ENCODE peak calls at places on chromosomes 6 and 20, in ten cellular contexts. One of them, this sample, is unnamed.

GRCh38 chr20:48656661-48657211 is 171.1 kb downstream of the PREX1 start:
- DNase-seq in astrocyte of the spinal cord: no peak
- DNase-seq in dermis microvascular lymphatic vessel endothelial cell: no peak
- DNase-seq in brain microvascular endothelial cell: no peak
- DNase-seq in mammary epithelial cell: no peak
- DNase-seq in HT1080: peak; percentile 45
- DNase-seq in frontal cortex: peak; percentile 70
- DNase-seq in AG10803: no peak
- DNase-seq in stimulated activated CD4-positive, alpha-beta T cell treated with anti-CD3 and anti-CD28 coated beads, Interleukin-1b, Interleukin-23, amount 100 ng/mL, for 24 hours: no peak
- DNase-seq in T-helper 22 cell: no peak
- DNase-seq in this sample: no peak

GRCh38 chr6:48397887-48398286 is 286.9 kb upstream of the PTCHD4 start:
- DNase-seq in astrocyte of the spinal cord: no peak
- DNase-seq in stimulated activated CD4-positive, alpha-beta T cell treated with anti-CD3 and anti-CD28 coated beads, Interleukin-1b, Interleukin-23, amount 100 ng/mL, for 24 hours: no peak
- DNase-seq in dermis microvascular lymphatic vessel endothelial cell: no peak
- DNase-seq in frontal cortex: no peak
- DNase-seq in T-helper 22 cell: no peak
- DNase-seq in AG10803: no peak
- DNase-seq in mammary epithelial cell: peak; percentile 27
- DNase-seq in HT1080: no peak
- DNase-seq in brain microvascular endothelial cell: no peak
- DNase-seq in this sample: no peak

GRCh38 chr6:168035661-168036616 is 38.5 kb downstream of the KIF25 start:
- DNase-seq in T-helper 22 cell: no peak
- DNase-seq in mammary epithelial cell: peak; percentile 33
- DNase-seq in frontal cortex: no peak
- DNase-seq in brain microvascular endothelial cell: peak; percentile 79
- DNase-seq in dermis microvascular lymphatic vessel endothelial cell: no peak
- DNase-seq in HT1080: peak; percentile 18
- DNase-seq in AG10803: peak; percentile 8
- DNase-seq in astrocyte of the spinal cord: peak; percentile 39
- DNase-seq in stimulated activated CD4-positive, alpha-beta T cell treated with anti-CD3 and anti-CD28 coated beads, Interleukin-1b, Interleukin-23, amount 100 ng/mL, for 24 hours: no peak
- DNase-seq in this sample: no peak

GRCh38 chr20:38208523-38208922 is 43.5 kb upstream of the TGM2 start:
- DNase-seq in HT1080: no peak
- DNase-seq in T-helper 22 cell: no peak
- DNase-seq in astrocyte of the spinal cord: no peak
- DNase-seq in dermis microvascular lymphatic vessel endothelial cell: no peak
- DNase-seq in frontal cortex: no peak
- DNase-seq in mammary epithelial cell: no peak
- DNase-seq in AG10803: no peak
- DNase-seq in stimulated activated CD4-positive, alpha-beta T cell treated with anti-CD3 and anti-CD28 coated beads, Interleukin-1b, Interleukin-23, amount 100 ng/mL, for 24 hours: no peak
- DNase-seq in brain microvascular endothelial cell: no peak
- DNase-seq in this sample: no peak

GRCh38 chr20:2483504-2483903 is 12.9 kb upstream of the SNRPB start:
- DNase-seq in brain microvascular endothelial cell: no peak
- DNase-seq in frontal cortex: no peak
- DNase-seq in HT1080: no peak
- DNase-seq in stimulated activated CD4-positive, alpha-beta T cell treated with anti-CD3 and anti-CD28 coated beads, Interleukin-1b, Interleukin-23, amount 100 ng/mL, for 24 hours: no peak
- DNase-seq in T-helper 22 cell: no peak
- DNase-seq in AG10803: no peak
- DNase-seq in astrocyte of the spinal cord: no peak
- DNase-seq in mammary epithelial cell: no peak
- DNase-seq in dermis microvascular lymphatic vessel endothelial cell: no peak
- DNase-seq in this sample: no peak

GRCh38 chr6:92922216-92922806 is 497.0 kb downstream of the EPHA7 start:
- DNase-seq in frontal cortex: no peak
- DNase-seq in brain microvascular endothelial cell: no peak
- DNase-seq in AG10803: no peak
- DNase-seq in dermis microvascular lymphatic vessel endothelial cell: no peak
- DNase-seq in mammary epithelial cell: no peak
- DNase-seq in stimulated activated CD4-positive, alpha-beta T cell treated with anti-CD3 and anti-CD28 coated beads, Interleukin-1b, Interleukin-23, amount 100 ng/mL, for 24 hours: no peak
- DNase-seq in astrocyte of the spinal cord: no peak
- DNase-seq in T-helper 22 cell: no peak
- DNase-seq in HT1080: no peak
- DNase-seq in this sample: no peak

GRCh38 chr20:46563170-46563847 is 12.9 kb upstream of the OCSTAMP start:
- DNase-seq in AG10803: no peak
- DNase-seq in stimulated activated CD4-positive, alpha-beta T cell treated with anti-CD3 and anti-CD28 coated beads, Interleukin-1b, Interleukin-23, amount 100 ng/mL, for 24 hours: no peak
- DNase-seq in dermis microvascular lymphatic vessel endothelial cell: no peak
- DNase-seq in HT1080: no peak
- DNase-seq in mammary epithelial cell: no peak
- DNase-seq in frontal cortex: no peak
- DNase-seq in brain microvascular endothelial cell: no peak
- DNase-seq in T-helper 22 cell: no peak
- DNase-seq in astrocyte of the spinal cord: no peak
- DNase-seq in this sample: no peak

GRCh38 chr6:113995632-113996031 is 24.7 kb upstream of the HDAC2 start:
- DNase-seq in dermis microvascular lymphatic vessel endothelial cell: peak; percentile 87
- DNase-seq in brain microvascular endothelial cell: peak; percentile 96
- DNase-seq in astrocyte of the spinal cord: peak; percentile 98
- DNase-seq in T-helper 22 cell: no peak
- DNase-seq in frontal cortex: peak; percentile 13
- DNase-seq in AG10803: peak; percentile 97
- DNase-seq in mammary epithelial cell: peak; percentile 78
- DNase-seq in HT1080: peak; percentile 94
- DNase-seq in stimulated activated CD4-positive, alpha-beta T cell treated with anti-CD3 and anti-CD28 coated beads, Interleukin-1b, Interleukin-23, amount 100 ng/mL, for 24 hours: no peak
- DNase-seq in this sample: peak; percentile 7

GRCh38 chr6:52595796-52596130 is 18.9 kb upstream of the TRAM2 start:
- DNase-seq in T-helper 22 cell: no peak
- DNase-seq in brain microvascular endothelial cell: no peak
- DNase-seq in HT1080: no peak
- DNase-seq in frontal cortex: no peak
- DNase-seq in mammary epithelial cell: no peak
- DNase-seq in AG10803: no peak
- DNase-seq in stimulated activated CD4-positive, alpha-beta T cell treated with anti-CD3 and anti-CD28 coated beads, Interleukin-1b, Interleukin-23, amount 100 ng/mL, for 24 hours: no peak
- DNase-seq in dermis microvascular lymphatic vessel endothelial cell: no peak
- DNase-seq in astrocyte of the spinal cord: peak; percentile 54
- DNase-seq in this sample: no peak

GRCh38 chr6:38644951-38645350 is 5.2 kb upstream of the BTBD9 start:
- DNase-seq in brain microvascular endothelial cell: no peak
- DNase-seq in HT1080: no peak
- DNase-seq in T-helper 22 cell: no peak
- DNase-seq in stimulated activated CD4-positive, alpha-beta T cell treated with anti-CD3 and anti-CD28 coated beads, Interleukin-1b, Interleukin-23, amount 100 ng/mL, for 24 hours: no peak
- DNase-seq in dermis microvascular lymphatic vessel endothelial cell: no peak
- DNase-seq in frontal cortex: peak; percentile 14
- DNase-seq in AG10803: no peak
- DNase-seq in mammary epithelial cell: no peak
- DNase-seq in astrocyte of the spinal cord: no peak
- DNase-seq in this sample: no peak

GRCh38 chr6:30615219-30615957 is 1.7 kb downstream of the PPP1R10 start:
- DNase-seq in astrocyte of the spinal cord: peak; percentile 89
- DNase-seq in mammary epithelial cell: peak; percentile 50
- DNase-seq in brain microvascular endothelial cell: peak; percentile 45
- DNase-seq in T-helper 22 cell: no peak
- DNase-seq in frontal cortex: no peak
- DNase-seq in dermis microvascular lymphatic vessel endothelial cell: peak; percentile 83
- DNase-seq in HT1080: peak; percentile 87
- DNase-seq in AG10803: peak; percentile 92
- DNase-seq in stimulated activated CD4-positive, alpha-beta T cell treated with anti-CD3 and anti-CD28 coated beads, Interleukin-1b, Interleukin-23, amount 100 ng/mL, for 24 hours: no peak
- DNase-seq in this sample: no peak

GRCh38 chr20:62926229-62927127 is at the start of gene DIDO1:
- DNase-seq in HT1080: peak; percentile 81
- DNase-seq in frontal cortex: peak; percentile 94
- DNase-seq in astrocyte of the spinal cord: peak; percentile 83
- DNase-seq in stimulated activated CD4-positive, alpha-beta T cell treated with anti-CD3 and anti-CD28 coated beads, Interleukin-1b, Interleukin-23, amount 100 ng/mL, for 24 hours: peak; percentile 85
- DNase-seq in dermis microvascular lymphatic vessel endothelial cell: peak; percentile 89
- DNase-seq in mammary epithelial cell: peak; percentile 86
- DNase-seq in T-helper 22 cell: peak; percentile 79
- DNase-seq in AG10803: peak; percentile 80
- DNase-seq in brain microvascular endothelial cell: peak; percentile 59
- DNase-seq in this sample: peak; percentile 70

GRCh38 chr20:47201074-47201730 is 155.3 kb downstream of the ZMYND8 start:
- DNase-seq in brain microvascular endothelial cell: no peak
- DNase-seq in astrocyte of the spinal cord: no peak
- DNase-seq in frontal cortex: no peak
- DNase-seq in HT1080: no peak
- DNase-seq in AG10803: no peak
- DNase-seq in mammary epithelial cell: no peak
- DNase-seq in T-helper 22 cell: no peak
- DNase-seq in dermis microvascular lymphatic vessel endothelial cell: no peak
- DNase-seq in stimulated activated CD4-positive, alpha-beta T cell treated with anti-CD3 and anti-CD28 coated beads, Interleukin-1b, Interleukin-23, amount 100 ng/mL, for 24 hours: no peak
- DNase-seq in this sample: no peak

GRCh38 chr6:16901777-16902176 is 140.5 kb upstream of the ATXN1 start:
- DNase-seq in AG10803: peak; percentile 79
- DNase-seq in HT1080: no peak
- DNase-seq in stimulated activated CD4-positive, alpha-beta T cell treated with anti-CD3 and anti-CD28 coated beads, Interleukin-1b, Interleukin-23, amount 100 ng/mL, for 24 hours: no peak
- DNase-seq in brain microvascular endothelial cell: peak; percentile 34
- DNase-seq in T-helper 22 cell: no peak
- DNase-seq in dermis microvascular lymphatic vessel endothelial cell: peak; percentile 15
- DNase-seq in astrocyte of the spinal cord: peak; percentile 57
- DNase-seq in frontal cortex: no peak
- DNase-seq in mammary epithelial cell: peak; percentile 56
- DNase-seq in this sample: no peak

GRCh38 chr6:3623451-3624267 is 127.9 kb downstream of the PXDC1 start:
- DNase-seq in AG10803: no peak
- DNase-seq in T-helper 22 cell: no peak
- DNase-seq in frontal cortex: no peak
- DNase-seq in dermis microvascular lymphatic vessel endothelial cell: peak; percentile 13
- DNase-seq in stimulated activated CD4-positive, alpha-beta T cell treated with anti-CD3 and anti-CD28 coated beads, Interleukin-1b, Interleukin-23, amount 100 ng/mL, for 24 hours: no peak
- DNase-seq in brain microvascular endothelial cell: peak; percentile 8
- DNase-seq in HT1080: no peak
- DNase-seq in mammary epithelial cell: no peak
- DNase-seq in astrocyte of the spinal cord: no peak
- DNase-seq in this sample: no peak

GRCh38 chr20:25280051-25280573 is 32.2 kb downstream of the PYGB start:
- DNase-seq in AG10803: no peak
- DNase-seq in T-helper 22 cell: no peak
- DNase-seq in mammary epithelial cell: no peak
- DNase-seq in brain microvascular endothelial cell: no peak
- DNase-seq in astrocyte of the spinal cord: no peak
- DNase-seq in dermis microvascular lymphatic vessel endothelial cell: no peak
- DNase-seq in HT1080: no peak
- DNase-seq in frontal cortex: no peak
- DNase-seq in stimulated activated CD4-positive, alpha-beta T cell treated with anti-CD3 and anti-CD28 coated beads, Interleukin-1b, Interleukin-23, amount 100 ng/mL, for 24 hours: no peak
- DNase-seq in this sample: no peak

GRCh38 chr6:166949533-166950442 is 6.6 kb downstream of the RNASET2 start:
- DNase-seq in astrocyte of the spinal cord: no peak
- DNase-seq in mammary epithelial cell: no peak
- DNase-seq in T-helper 22 cell: no peak
- DNase-seq in frontal cortex: no peak
- DNase-seq in AG10803: no peak
- DNase-seq in HT1080: no peak
- DNase-seq in dermis microvascular lymphatic vessel endothelial cell: no peak
- DNase-seq in brain microvascular endothelial cell: no peak
- DNase-seq in stimulated activated CD4-positive, alpha-beta T cell treated with anti-CD3 and anti-CD28 coated beads, Interleukin-1b, Interleukin-23, amount 100 ng/mL, for 24 hours: no peak
- DNase-seq in this sample: no peak

GRCh38 chr20:50379049-50379990 is 130.9 kb upstream of the PTPN1 start:
- DNase-seq in T-helper 22 cell: no peak
- DNase-seq in mammary epithelial cell: peak; percentile 43
- DNase-seq in dermis microvascular lymphatic vessel endothelial cell: peak; percentile 66
- DNase-seq in stimulated activated CD4-positive, alpha-beta T cell treated with anti-CD3 and anti-CD28 coated beads, Interleukin-1b, Interleukin-23, amount 100 ng/mL, for 24 hours: no peak
- DNase-seq in astrocyte of the spinal cord: no peak
- DNase-seq in AG10803: peak; percentile 95
- DNase-seq in HT1080: no peak
- DNase-seq in brain microvascular endothelial cell: peak; percentile 70
- DNase-seq in frontal cortex: peak; percentile 46
- DNase-seq in this sample: no peak

GRCh38 chr6:150894935-150895686 is 29.6 kb downstream of the MTHFD1L start:
- DNase-seq in frontal cortex: no peak
- DNase-seq in mammary epithelial cell: peak; percentile 50
- DNase-seq in stimulated activated CD4-positive, alpha-beta T cell treated with anti-CD3 and anti-CD28 coated beads, Interleukin-1b, Interleukin-23, amount 100 ng/mL, for 24 hours: no peak
- DNase-seq in T-helper 22 cell: no peak
- DNase-seq in HT1080: no peak
- DNase-seq in dermis microvascular lymphatic vessel endothelial cell: peak; percentile 30
- DNase-seq in AG10803: peak; percentile 45
- DNase-seq in astrocyte of the spinal cord: peak; percentile 82
- DNase-seq in brain microvascular endothelial cell: peak; percentile 60
- DNase-seq in this sample: no peak

GRCh38 chr6:38191418-38191817 is 371.9 kb downstream of the ZFAND3 start:
- DNase-seq in frontal cortex: no peak
- DNase-seq in brain microvascular endothelial cell: no peak
- DNase-seq in stimulated activated CD4-positive, alpha-beta T cell treated with anti-CD3 and anti-CD28 coated beads, Interleukin-1b, Interleukin-23, amount 100 ng/mL, for 24 hours: no peak
- DNase-seq in mammary epithelial cell: no peak
- DNase-seq in HT1080: no peak
- DNase-seq in astrocyte of the spinal cord: no peak
- DNase-seq in AG10803: no peak
- DNase-seq in dermis microvascular lymphatic vessel endothelial cell: no peak
- DNase-seq in T-helper 22 cell: no peak
- DNase-seq in this sample: no peak

GRCh38 chr6:170459451-170459850 is 93.7 kb downstream of the PSMB1 start:
- DNase-seq in astrocyte of the spinal cord: peak; percentile 61
- DNase-seq in mammary epithelial cell: peak; percentile 24
- DNase-seq in frontal cortex: no peak
- DNase-seq in T-helper 22 cell: no peak
- DNase-seq in dermis microvascular lymphatic vessel endothelial cell: no peak
- DNase-seq in stimulated activated CD4-positive, alpha-beta T cell treated with anti-CD3 and anti-CD28 coated beads, Interleukin-1b, Interleukin-23, amount 100 ng/mL, for 24 hours: no peak
- DNase-seq in brain microvascular endothelial cell: peak; percentile 55
- DNase-seq in AG10803: peak; percentile 18
- DNase-seq in HT1080: peak; percentile 75
- DNase-seq in this sample: no peak

GRCh38 chr6:8688823-8689222 is 253.5 kb upstream of the SLC35B3 start:
- DNase-seq in dermis microvascular lymphatic vessel endothelial cell: no peak
- DNase-seq in AG10803: no peak
- DNase-seq in mammary epithelial cell: no peak
- DNase-seq in HT1080: no peak
- DNase-seq in T-helper 22 cell: no peak
- DNase-seq in frontal cortex: no peak
- DNase-seq in astrocyte of the spinal cord: no peak
- DNase-seq in stimulated activated CD4-positive, alpha-beta T cell treated with anti-CD3 and anti-CD28 coated beads, Interleukin-1b, Interleukin-23, amount 100 ng/mL, for 24 hours: no peak
- DNase-seq in brain microvascular endothelial cell: no peak
- DNase-seq in this sample: no peak

GRCh38 chr20:40670251-40670650 is 18.8 kb downstream of the MAFB start:
- DNase-seq in stimulated activated CD4-positive, alpha-beta T cell treated with anti-CD3 and anti-CD28 coated beads, Interleukin-1b, Interleukin-23, amount 100 ng/mL, for 24 hours: no peak
- DNase-seq in frontal cortex: no peak
- DNase-seq in dermis microvascular lymphatic vessel endothelial cell: no peak
- DNase-seq in astrocyte of the spinal cord: no peak
- DNase-seq in AG10803: no peak
- DNase-seq in mammary epithelial cell: no peak
- DNase-seq in brain microvascular endothelial cell: no peak
- DNase-seq in HT1080: no peak
- DNase-seq in T-helper 22 cell: no peak
- DNase-seq in this sample: no peak

GRCh38 chr6:118697554-118697953 is 46.2 kb upstream of the CEP85L start:
- DNase-seq in T-helper 22 cell: no peak
- DNase-seq in mammary epithelial cell: no peak
- DNase-seq in brain microvascular endothelial cell: no peak
- DNase-seq in HT1080: no peak
- DNase-seq in dermis microvascular lymphatic vessel endothelial cell: no peak
- DNase-seq in AG10803: no peak
- DNase-seq in frontal cortex: no peak
- DNase-seq in astrocyte of the spinal cord: no peak
- DNase-seq in stimulated activated CD4-positive, alpha-beta T cell treated with anti-CD3 and anti-CD28 coated beads, Interleukin-1b, Interleukin-23, amount 100 ng/mL, for 24 hours: no peak
- DNase-seq in this sample: peak; percentile 10

GRCh38 chr6:145814035-145814500 is 527 bp downstream of the FBXO30 start:
- DNase-seq in brain microvascular endothelial cell: peak; percentile 23
- DNase-seq in stimulated activated CD4-positive, alpha-beta T cell treated with anti-CD3 and anti-CD28 coated beads, Interleukin-1b, Interleukin-23, amount 100 ng/mL, for 24 hours: no peak
- DNase-seq in frontal cortex: peak; percentile 16
- DNase-seq in astrocyte of the spinal cord: peak; percentile 64
- DNase-seq in AG10803: peak; percentile 46
- DNase-seq in T-helper 22 cell: no peak
- DNase-seq in mammary epithelial cell: peak; percentile 60
- DNase-seq in dermis microvascular lymphatic vessel endothelial cell: peak; percentile 49
- DNase-seq in HT1080: no peak
- DNase-seq in this sample: peak; percentile 56

GRCh38 chr6:149860834-149861602 is 3.1 kb downstream of the LRP11 start:
- DNase-seq in T-helper 22 cell: no peak
- DNase-seq in dermis microvascular lymphatic vessel endothelial cell: peak; percentile 12
- DNase-seq in stimulated activated CD4-positive, alpha-beta T cell treated with anti-CD3 and anti-CD28 coated beads, Interleukin-1b, Interleukin-23, amount 100 ng/mL, for 24 hours: no peak
- DNase-seq in frontal cortex: no peak
- DNase-seq in brain microvascular endothelial cell: no peak
- DNase-seq in AG10803: no peak
- DNase-seq in mammary epithelial cell: no peak
- DNase-seq in HT1080: no peak
- DNase-seq in astrocyte of the spinal cord: peak; percentile 36
- DNase-seq in this sample: no peak

GRCh38 chr20:58577871-58578615 is 62.8 kb upstream of the APCDD1L start:
- DNase-seq in brain microvascular endothelial cell: no peak
- DNase-seq in stimulated activated CD4-positive, alpha-beta T cell treated with anti-CD3 and anti-CD28 coated beads, Interleukin-1b, Interleukin-23, amount 100 ng/mL, for 24 hours: no peak
- DNase-seq in AG10803: no peak
- DNase-seq in mammary epithelial cell: no peak
- DNase-seq in astrocyte of the spinal cord: no peak
- DNase-seq in T-helper 22 cell: no peak
- DNase-seq in frontal cortex: no peak
- DNase-seq in HT1080: no peak
- DNase-seq in dermis microvascular lymphatic vessel endothelial cell: no peak
- DNase-seq in this sample: no peak

GRCh38 chr6:167791780-167792478 is 34.8 kb upstream of the AFDN start:
- DNase-seq in T-helper 22 cell: no peak
- DNase-seq in brain microvascular endothelial cell: no peak
- DNase-seq in HT1080: no peak
- DNase-seq in dermis microvascular lymphatic vessel endothelial cell: no peak
- DNase-seq in AG10803: no peak
- DNase-seq in frontal cortex: no peak
- DNase-seq in astrocyte of the spinal cord: no peak
- DNase-seq in stimulated activated CD4-positive, alpha-beta T cell treated with anti-CD3 and anti-CD28 coated beads, Interleukin-1b, Interleukin-23, amount 100 ng/mL, for 24 hours: no peak
- DNase-seq in mammary epithelial cell: no peak
- DNase-seq in this sample: no peak